ENCODE peak calls at places on chromosomes 11 and 22, in eight cellular contexts. S is progenitor cell of endocrine pancreas, L is lower leg skin, Y is globus pallidus, V is CD14-positive monocyte, R is H54, J is body of pancreas, N is sciatic nerve. I is an unnamed sample.

GRCh38 chr22:49235463-49236300 is 592.0 kb downstream of the BRD1 start:
- DNase-seq in S (no peak), L (no peak), Y (no peak), V (no peak), R (no peak), J (no peak), N (no peak), I (no peak)

GRCh38 chr11:70130636-70131035 is 52.5 kb downstream of the ANO1 start:
- DNase-seq in S (no peak), L (no peak), Y (no peak), V (no peak), R (no peak), J (no peak), N (no peak), I (no peak)

GRCh38 chr11:128709402-128709801 is 15.5 kb downstream of the FLI1 start:
- DNase-seq in S (no peak), L (no peak), Y (no peak), V (no peak), R (no peak), J (no peak), N (no peak), I (peak; percentile 37)

GRCh38 chr22:35506259-35506570 is 34.4 kb upstream of the RASD2 start:
- DNase-seq in S (no peak), L (no peak), Y (peak; percentile 33), V (no peak), R (no peak), J (no peak), N (no peak), I (no peak)

GRCh38 chr22:35462558-35463230 is 62.8 kb downstream of the MCM5 start:
- DNase-seq in S (no peak), L (no peak), Y (no peak), V (no peak), R (no peak), J (no peak), N (no peak), I (no peak)

GRCh38 chr22:49960967-49961600 is 512 bp downstream of the PIM3 start:
- DNase-seq in S (no peak), L (no peak), Y (no peak), V (peak; percentile 43), R (no peak), J (peak; percentile 63), N (peak; percentile 70), I (peak; percentile 50)

GRCh38 chr11:132803436-132803835 is 728.9 kb downstream of the OPCML start:
- DNase-seq in S (no peak), L (no peak), Y (no peak), V (no peak), R (no peak), J (no peak), N (no peak), I (no peak)

GRCh38 chr11:63805844-63806415 is 7.3 kb upstream of the SPINDOC start:
- DNase-seq in S (no peak), L (no peak), Y (no peak), V (no peak), R (no peak), J (peak; percentile 24), N (no peak), I (no peak)

GRCh38 chr11:75557649-75558494 is 4.2 kb upstream of the SERPINH1 start:
- DNase-seq in S (no peak), L (peak; percentile 46), Y (no peak), V (no peak), R (peak; percentile 65), J (no peak), N (peak; percentile 77), I (no peak)

I was measured in Calu3.